ENCODE peak calls at places on chromosomes 11 and 22, in five cellular contexts. Y is lower leg skin, W is AG09319, U is body of pancreas, F is lower lobe of right lung. G is an unnamed sample.

GRCh38 chr11:120272303-120272702 is 32.4 kb downstream of the POU2F3 start:
- DNase-seq in Y (no peak), F (no peak), U (no peak), W (no peak), G (no peak)

GRCh38 chr11:113549611-113550061 is 74.4 kb upstream of the DRD2 start:
- DNase-seq in Y (no peak), U (no peak), F (peak; percentile 56), W (no peak), G (no peak)

GRCh38 chr11:16028406-16028805 is 327.9 kb downstream of the SOX6 start:
- DNase-seq in U (no peak), W (no peak), F (no peak), Y (no peak), G (no peak)

GRCh38 chr11:63858628-63859550 is 20.0 kb downstream of the MARK2 start:
- DNase-seq in F (no peak), U (peak; percentile 47), Y (peak; percentile 58), W (no peak), G (no peak)

GRCh38 chr11:46407635-46408034 is 16.1 kb upstream of the CHRM4 start:
- DNase-seq in F (no peak), W (no peak), Y (no peak), U (no peak), G (no peak)

GRCh38 chr11:3195251-3196160 is 23.1 kb downstream of the MRGPRG start:
- DNase-seq in Y (no peak), F (peak; percentile 43), U (no peak), W (no peak), G (no peak)

GRCh38 chr22:50068096-50068495 is 10.0 kb upstream of the TTLL8 start:
- DNase-seq in F (no peak), Y (no peak), U (no peak), W (no peak), G (no peak)

GRCh38 chr11:29231991-29232390 is 784.8 kb downstream of the KCNA4 start:
- DNase-seq in U (no peak), W (peak; percentile 44), F (no peak), Y (no peak), G (no peak)

GRCh38 chr11:40186401-40187091 is 1272.9 kb downstream of the LRRC4C start:
- DNase-seq in U (no peak), Y (no peak), W (no peak), F (no peak), G (no peak)

GRCh38 chr11:121958978-121959340 is 157.1 kb downstream of the BLID start:
- DNase-seq in F (no peak), Y (no peak), U (no peak), W (no peak), G (no peak)

GRCh38 chr11:34302046-34302921 is 55.5 kb downstream of the ABTB2 start:
- DNase-seq in Y (no peak), F (no peak), W (peak; percentile 95), U (no peak), G (peak; percentile 41)

DNA sequence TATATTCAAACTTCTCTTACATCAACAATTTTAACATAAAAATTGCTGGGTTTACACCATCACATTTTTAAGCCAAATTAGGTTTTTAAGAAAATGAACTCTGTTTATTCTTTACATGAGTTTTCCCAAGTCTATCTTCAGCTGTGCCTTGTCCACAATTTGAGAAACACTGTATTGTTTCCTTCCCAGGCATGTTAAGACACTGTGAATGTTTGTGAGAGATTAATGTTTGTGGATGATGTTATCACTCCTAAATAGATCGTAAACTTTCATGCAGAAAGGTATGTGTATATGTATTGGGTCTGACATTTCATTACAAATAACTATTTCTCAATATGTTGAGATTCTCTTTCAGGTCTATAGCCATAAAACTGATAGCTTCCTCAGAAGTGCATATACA is 11.5 kb downstream of the OR8D1 start:
- DNase-seq in Y (no peak), F (no peak), W (no peak), U (no peak), G (no peak)
- TF ChIP-seq CTCF in Y (no peak), F (no peak), W (no peak), U (no peak), G (no peak)

GRCh38 chr22:22740560-22741276 is 96.3 kb downstream of the GGTLC2 start:
- DNase-seq in F (no peak), W (no peak), Y (no peak), U (no peak), G (no peak)
- TF ChIP-seq CTCF in F (no peak), W (no peak), Y (no peak), U (no peak), G (no peak)

GRCh38 chr22:47187558-47187957 is 425.1 kb downstream of the TBC1D22A start:
- DNase-seq in Y (no peak), W (no peak), F (no peak), U (no peak), G (no peak)

GRCh38 chr22:47189056-47189916 is 426.8 kb downstream of the TBC1D22A start:
- DNase-seq in U (no peak), W (no peak), F (peak; percentile 24), Y (no peak), G (no peak)

GRCh38 chr22:47190276-47190956 is 428.0 kb downstream of the TBC1D22A start:
- DNase-seq in F (peak; percentile 41), U (no peak), W (no peak), Y (no peak), G (no peak)

GRCh38 chr22:47190957-47191323 is 428.5 kb downstream of the TBC1D22A start:
- DNase-seq in W (no peak), U (no peak), F (peak; percentile 28), Y (no peak), G (no peak)

GRCh38 chr22:47188337-47189055 is 426.0 kb downstream of the TBC1D22A start:
- DNase-seq in Y (no peak), F (peak; percentile 11), W (no peak), U (no peak), G (no peak)
- TF ChIP-seq CTCF in Y (no peak), F (no peak), W (no peak), U (no peak), G (no peak)

DNA sequence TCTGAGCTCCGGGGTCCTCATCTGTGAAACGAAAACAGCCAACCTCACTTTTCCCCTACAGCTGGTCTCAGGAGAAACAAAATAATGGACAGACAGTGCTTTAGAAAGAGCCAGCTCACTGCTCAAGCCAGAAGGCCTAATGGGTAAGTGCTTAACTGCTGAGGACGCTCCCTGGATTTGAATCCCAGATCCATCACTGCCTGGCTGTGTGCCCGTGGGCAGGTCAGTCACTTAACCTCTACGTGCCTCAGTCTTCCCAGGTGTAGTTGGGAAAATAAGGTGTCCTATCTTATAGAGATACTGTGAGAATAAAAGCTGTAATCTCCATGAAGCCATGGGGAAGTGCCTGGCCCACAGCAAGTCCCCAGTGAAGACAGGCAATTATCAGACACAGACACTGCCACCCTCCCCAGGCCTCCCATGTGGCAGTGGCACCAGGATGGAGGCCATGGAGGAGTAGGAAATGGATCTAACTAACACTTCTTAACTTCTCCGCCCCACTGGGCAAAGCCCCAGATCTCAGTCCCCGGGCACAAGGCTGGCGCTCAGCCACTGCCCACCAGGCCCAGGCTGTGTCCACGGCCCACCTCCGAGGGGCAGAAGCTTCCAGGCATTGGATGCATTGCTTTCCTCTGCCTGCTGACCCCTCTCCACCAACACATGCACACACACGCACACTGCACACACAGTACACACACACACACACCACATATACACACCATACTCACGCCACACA is 9.2 kb downstream of the TP53I11 start:
- DNase-seq in W (no peak), U (no peak), F (no peak), Y (no peak), G (no peak)
- TF ChIP-seq CTCF in W (no peak), U (no peak), F (no peak), Y (no peak), G (no peak)

GRCh38 chr11:396511-396947 is 2.5 kb downstream of the PKP3 start:
- DNase-seq in F (peak; percentile 47), W (no peak), Y (no peak), U (no peak), G (no peak)
- TF ChIP-seq CTCF in F (no peak), W (peak; percentile 40), Y (no peak), U (no peak), G (no peak)

GRCh38 chr22:37044634-37045625 is 6.6 kb upstream of the KCTD17 start:
- DNase-seq in U (no peak), Y (no peak), W (no peak), F (no peak), G (no peak)

GRCh38 chr22:37043828-37044538 is 7.6 kb upstream of the KCTD17 start:
- DNase-seq in U (peak; percentile 94), F (peak; percentile 88), Y (peak; percentile 45), W (no peak), G (peak; percentile 93)

GRCh38 chr22:37048133-37048532 is 3.4 kb upstream of the KCTD17 start:
- DNase-seq in U (no peak), F (no peak), W (no peak), Y (no peak), G (no peak)

GRCh38 chr22:37046589-37046988 is 5.0 kb upstream of the KCTD17 start:
- DNase-seq in F (no peak), W (no peak), Y (no peak), U (no peak), G (no peak)

DNA sequence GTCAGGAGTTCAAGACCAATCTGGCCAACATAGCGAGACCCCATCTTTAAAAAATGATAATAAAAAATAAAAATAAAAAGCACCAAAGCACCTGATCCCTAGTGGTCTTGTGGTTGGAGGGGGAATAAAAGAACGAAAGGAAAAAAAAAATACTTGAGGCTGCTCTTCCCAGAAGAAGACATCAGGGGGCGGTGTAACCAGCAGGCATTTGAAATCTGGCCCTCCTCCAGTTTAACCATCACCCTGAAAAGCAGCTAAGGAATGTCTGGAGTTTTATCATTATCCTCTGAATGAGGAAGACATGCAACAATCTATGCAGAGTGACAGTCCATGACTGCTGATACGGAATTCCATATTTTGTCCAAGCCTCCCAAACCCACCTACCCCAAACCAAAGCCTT is 5.6 kb upstream of the KCTD17 start:
- DNase-seq in U (no peak), W (no peak), F (no peak), Y (no peak), G (no peak)
- TF ChIP-seq CTCF in U (peak; percentile 14), W (peak; percentile 47), F (peak; percentile 47), Y (no peak), G (peak; percentile 1)

DNA sequence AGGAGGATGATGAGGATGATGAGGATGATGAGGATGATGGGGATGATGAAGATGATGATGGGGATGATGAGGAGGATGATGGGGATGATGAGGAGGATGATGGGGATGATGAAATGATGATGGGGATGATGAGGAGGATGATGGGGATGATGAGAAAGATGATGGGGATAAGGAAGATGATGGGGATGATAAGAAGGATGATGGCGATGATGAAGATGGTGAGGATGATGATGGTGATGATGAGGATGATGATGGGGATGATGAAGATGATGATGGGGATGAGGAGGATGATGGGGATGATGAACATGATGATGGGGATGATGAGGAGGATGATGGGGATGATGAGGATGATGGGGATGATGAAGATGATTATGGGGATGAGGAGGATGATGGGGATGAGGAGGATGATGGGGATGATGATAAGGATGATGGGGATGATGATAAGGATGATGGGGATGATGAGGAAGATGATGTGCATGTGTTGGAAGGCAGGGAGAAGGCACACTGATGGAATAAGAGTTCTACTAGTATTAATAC is 78.9 kb upstream of the MTMR2 start:
- DNase-seq in W (no peak), Y (no peak), U (no peak), F (no peak), G (no peak)
- TF ChIP-seq CTCF in W (no peak), Y (no peak), U (no peak), F (no peak), G (no peak)

GRCh38 chr11:125140251-125140650 is 24.3 kb upstream of the PKNOX2 start:
- DNase-seq in Y (no peak), F (no peak), W (no peak), U (no peak), G (no peak)
- TF ChIP-seq CTCF in Y (no peak), F (no peak), W (no peak), U (no peak), G (no peak)